ENCODE peak calls at places on chromosomes 16 and 17, in six cellular contexts. H, O, E, M, C and S are unnamed samples. For H3K9me3, the result is how much of the 10 kb centered on the place peaks cover.

GRCh38 chr16:81651758-81652718 is 127.1 kb upstream of the PLCG2 start:
- DNase-seq in C (no peak), M (no peak), O (no peak), H (no peak), E (no peak), S (no peak)

GRCh38 chr16:49748322-49748721 is 107.6 kb downstream of the ZNF423 start:
- DNase-seq in M (peak), C (no peak), O (peak), E (peak), H (no peak), S (no peak)

GRCh38 chr16:75222271-75222783 is 3.5 kb downstream of the CTRB1 start:
- DNase-seq in O (no peak), C (no peak), H (no peak), M (no peak), E (no peak), S (no peak)

GRCh38 chr17:68610554-68610953 is 9.4 kb upstream of the FAM20A start:
- DNase-seq in C (no peak), O (no peak), M (no peak), E (no peak), H (no peak), S (no peak)

GRCh38 chr17:16406742-16407674 is 8.4 kb upstream of the TRPV2 start:
- DNase-seq in O (peak), H (no peak), E (peak), M (no peak), C (no peak), S (no peak)

GRCh38 chr17:74040291-74040690 is 163.2 kb upstream of the RPL38 start:
- DNase-seq in O (no peak), M (no peak), E (no peak), C (no peak), H (no peak), S (no peak)

GRCh38 chr16:84853534-84853933 is 33.7 kb downstream of the CRISPLD2 start:
- DNase-seq in M (no peak), O (no peak), H (no peak), C (no peak), E (no peak), S (no peak)

GRCh38 chr17:9109933-9110332 is 88.6 kb downstream of the NTN1 start:
- DNase-seq in E (no peak), M (no peak), O (no peak), H (no peak), C (no peak), S (no peak)

GRCh38 chr17:29590979-29591736 is 1.7 kb upstream of the GIT1 start:
- DNase-seq in C (peak), M (no peak), H (no peak), O (peak), E (peak), S (no peak)

GRCh38 chr16:35731341-35732040 is 2272.1 kb downstream of the TP53TG3F start:
- DNase-seq in E (no peak), O (no peak), H (no peak), M (no peak), C (no peak), S (peak)
- H3K9me3 ChIP-seq in E (under half), O (under half), H (under half), M (under half), C (under half), S (under half)

GRCh38 chr17:78494961-78495330 is 82.2 kb downstream of the DNAH17 start:
- DNase-seq in C (no peak), O (no peak), M (no peak), E (no peak), H (no peak), S (no peak)
- H3K9me3 ChIP-seq in C (under half), O (under half), M (under half), E (under half), H (under half), S (under half)

GRCh38 chr16:54201200-54201599 is 85.4 kb downstream of the IRX3 start:
- DNase-seq in M (no peak), O (no peak), C (no peak), H (no peak), E (no peak), S (no peak)
- H3K9me3 ChIP-seq in M (under half), O (under half), C (under half), H (under half), E (under half), S (under half)

GRCh38 chr17:11969565-11969964 is 27.7 kb downstream of the ZNF18 start:
- DNase-seq in M (no peak), H (no peak), C (no peak), E (no peak), O (no peak), S (no peak)
- H3K9me3 ChIP-seq in M (under half), H (under half), C (under half), E (under half), O (under half), S (under half)

GRCh38 chr16:35450648-35451047 is 1991.2 kb downstream of the TP53TG3F start:
- DNase-seq in E (no peak), M (no peak), O (no peak), H (no peak), C (no peak), S (no peak)
- H3K9me3 ChIP-seq in E (under half), M (under half), O (under half), H (under half), C (under half), S (under half)

GRCh38 chr16:34758835-34759234 is 1299.4 kb downstream of the TP53TG3F start:
- DNase-seq in H (no peak), O (no peak), E (no peak), C (no peak), M (no peak), S (no peak)
- H3K9me3 ChIP-seq in H (under half), O (under half), E (half or more), C (under half), M (under half), S (under half)

GRCh38 chr16:35788381-35788780 is 2329.0 kb downstream of the TP53TG3F start:
- DNase-seq in E (no peak), O (no peak), M (no peak), C (no peak), H (no peak), S (no peak)
- H3K9me3 ChIP-seq in E (under half), O (under half), M (under half), C (under half), H (under half), S (under half)

DNA sequence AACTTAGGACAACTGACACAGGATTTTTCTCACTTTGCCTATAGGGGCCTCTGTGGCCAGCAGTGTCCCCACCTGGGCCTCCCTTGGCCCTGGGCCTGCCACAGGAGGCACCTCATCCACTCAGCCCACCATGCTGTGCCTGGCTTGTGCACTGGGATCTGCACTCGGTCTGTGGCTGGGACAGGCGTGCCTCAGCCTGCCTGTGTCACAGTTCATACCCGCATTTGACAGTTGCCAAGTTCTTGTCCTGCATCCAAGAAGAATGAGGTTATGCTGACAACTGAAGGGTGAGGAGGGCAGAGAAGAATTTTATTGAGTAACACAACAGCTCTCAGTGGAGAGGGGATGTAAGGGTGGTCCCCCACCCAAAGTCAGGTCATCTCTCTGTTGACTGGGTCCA is 36.0 kb downstream of the ZFP90 start:
- DNase-seq in O (no peak), M (no peak), C (no peak), H (no peak), E (no peak), S (no peak)
- H3K9me3 ChIP-seq in O (under half), M (under half), C (under half), H (half or more), E (half or more), S (under half)

GRCh38 chr17:79047923-79048825 is 24.2 kb downstream of the C1QTNF1 start:
- DNase-seq in C (no peak), E (no peak), M (no peak), H (no peak), O (no peak), S (no peak)
- H3K9me3 ChIP-seq in C (under half), E (under half), M (under half), H (under half), O (under half), S (under half)